ENCODE peak calls at places on chromosome 15, in four cellular contexts. M, E, S and T are unnamed samples.

GRCh38 chr15:32704343-32705076 is 13.3 kb upstream of the GREM1 start:
- DNase-seq in M (peak; percentile 58), E (no peak), S (no peak), T (no peak)

GRCh38 chr15:61227269-61228024 is 1.7 kb downstream of the RORA start:
- DNase-seq in M (peak; percentile 50), E (no peak), S (no peak), T (peak; percentile 41)

GRCh38 chr15:70023769-70024491 is 73.8 kb downstream of the TLE3 start:
- DNase-seq in M (peak; percentile 36), E (no peak), S (no peak), T (no peak)

GRCh38 chr15:73991260-73991659 is 835 bp downstream of the STOML1 start:
- DNase-seq in M (no peak), E (no peak), S (no peak), T (peak; percentile 53)

GRCh38 chr15:63046927-63047760 is 4.6 kb downstream of the TPM1 start:
- DNase-seq in M (no peak), E (no peak), S (no peak), T (peak; percentile 40)

GRCh38 chr15:64747578-64747977 is 27.8 kb downstream of the RBPMS2 start:
- DNase-seq in M (no peak), E (no peak), S (no peak), T (no peak)

GRCh38 chr15:60137711-60138396 is 133.7 kb downstream of the FOXB1 start:
- DNase-seq in M (no peak), E (no peak), S (no peak), T (no peak)

GRCh38 chr15:96735621-96736020 is 405.1 kb downstream of the NR2F2 start:
- DNase-seq in M (no peak), E (no peak), S (no peak), T (no peak)

GRCh38 chr15:51377038-51377761 is 35.7 kb downstream of the GLDN start:
- DNase-seq in M (peak; percentile 93), E (no peak), S (no peak), T (no peak)

GRCh38 chr15:82140859-82141258 is 95.0 kb upstream of the MEX3B start:
- DNase-seq in M (no peak), E (no peak), S (no peak), T (peak; percentile 39)

GRCh38 chr15:60674704-60675405 is 195.9 kb upstream of the ICE2 start:
- DNase-seq in M (peak; percentile 46), E (no peak), S (no peak), T (no peak)

GRCh38 chr15:32824777-32825176 is 107.0 kb downstream of the GREM1 start:
- DNase-seq in M (peak; percentile 92), E (no peak), S (no peak), T (peak; percentile 61)

GRCh38 chr15:45185069-45185779 is 2.5 kb downstream of the SHF start:
- DNase-seq in M (no peak), E (peak; percentile 2), S (no peak), T (no peak)

GRCh38 chr15:69758810-69759410 is 306.3 kb downstream of the RPLP1 start:
- DNase-seq in M (peak; percentile 62), E (no peak), S (peak; percentile 56), T (peak; percentile 27)

GRCh38 chr15:73927003-73927475 is 777 bp downstream of the LOXL1 start:
- DNase-seq in M (no peak), E (peak; percentile 23), S (no peak), T (peak; percentile 27)

GRCh38 chr15:62512906-62513305 is 347.8 kb upstream of the C2CD4B start:
- DNase-seq in M (no peak), E (no peak), S (no peak), T (no peak)

GRCh38 chr15:66703540-66703941 is 1.5 kb downstream of the SMAD6 start:
- DNase-seq in M (peak; percentile 55), E (no peak), S (no peak), T (no peak)

GRCh38 chr15:69908518-69909420 is 188.9 kb downstream of the TLE3 start:
- DNase-seq in M (no peak), E (no peak), S (no peak), T (no peak)

GRCh38 chr15:65512807-65513416 is 4.6 kb downstream of the DPP8 start:
- DNase-seq in M (no peak), E (no peak), S (no peak), T (peak; percentile 90)

GRCh38 chr15:63374686-63375520 is 6.7 kb downstream of the CA12 start:
- DNase-seq in M (peak; percentile 80), E (no peak), S (no peak), T (peak; percentile 84)

GRCh38 chr15:73674587-73674986 is 9.6 kb upstream of the CD276 start:
- DNase-seq in M (no peak), E (no peak), S (no peak), T (no peak)

GRCh38 chr15:62105266-62105665 is 38.5 kb downstream of the C2CD4A start:
- DNase-seq in M (no peak), E (no peak), S (no peak), T (no peak)

GRCh38 chr15:58498821-58499580 is 67.2 kb downstream of the LIPC start:
- DNase-seq in M (peak; percentile 98), E (no peak), S (no peak), T (no peak)

DNA sequence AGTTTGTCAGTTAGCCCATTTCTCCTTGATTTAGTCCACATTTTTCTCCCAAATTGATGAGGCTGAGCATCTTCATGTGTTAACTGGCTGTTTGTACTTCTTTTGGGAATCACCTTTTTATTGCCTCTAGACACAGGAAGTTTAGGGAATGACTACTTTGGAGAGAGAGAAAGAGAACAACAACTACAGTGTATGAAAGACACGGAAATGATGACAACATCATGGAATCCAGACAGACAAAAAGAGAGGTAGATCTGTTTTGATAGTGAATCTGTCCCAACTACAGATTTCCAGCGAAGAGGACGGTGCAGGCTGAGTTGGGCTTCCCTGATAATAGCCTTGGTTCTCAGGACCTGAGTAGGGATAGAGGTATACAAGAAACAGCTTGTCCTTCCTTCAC is 24.6 kb downstream of the TTC23 start:
- DNase-seq in M (no peak), E (no peak), S (no peak), T (no peak)
- TF ChIP-seq POLR2A in M (no peak), E (no peak), S (no peak), T (no peak)

GRCh38 chr15:90001683-90002427 is 731 bp downstream of the ZNF710 start:
- DNase-seq in M (peak; percentile 58), E (peak; percentile 91), S (no peak), T (no peak)

GRCh38 chr15:90000175-90000923 is 775 bp upstream of the ZNF710 start:
- DNase-seq in M (peak; percentile 15), E (peak; percentile 33), S (no peak), T (peak; percentile 37)

GRCh38 chr15:90002428-90002844 is 1.3 kb downstream of the ZNF710 start:
- DNase-seq in M (peak; percentile 46), E (no peak), S (no peak), T (peak; percentile 44)

GRCh38 chr15:89999676-90000174 is 1.4 kb upstream of the ZNF710 start:
- DNase-seq in M (peak; percentile 9), E (no peak), S (no peak), T (no peak)

GRCh38 chr15:90001062-90001682 is at the start of gene ZNF710:
- DNase-seq in M (peak; percentile 66), E (peak; percentile 85), S (no peak), T (peak; percentile 51)
- TF ChIP-seq FOS in M (no peak), E (no peak), S (no peak), T (no peak)

GRCh38 chr15:44010114-44010513 is 183.3 kb downstream of the WDR76 start:
- DNase-seq in M (peak; percentile 83), E (no peak), S (no peak), T (no peak)

GRCh38 chr15:44011238-44011873 is 183.7 kb downstream of the FRMD5 start:
- DNase-seq in M (no peak), E (no peak), S (no peak), T (no peak)

DNA sequence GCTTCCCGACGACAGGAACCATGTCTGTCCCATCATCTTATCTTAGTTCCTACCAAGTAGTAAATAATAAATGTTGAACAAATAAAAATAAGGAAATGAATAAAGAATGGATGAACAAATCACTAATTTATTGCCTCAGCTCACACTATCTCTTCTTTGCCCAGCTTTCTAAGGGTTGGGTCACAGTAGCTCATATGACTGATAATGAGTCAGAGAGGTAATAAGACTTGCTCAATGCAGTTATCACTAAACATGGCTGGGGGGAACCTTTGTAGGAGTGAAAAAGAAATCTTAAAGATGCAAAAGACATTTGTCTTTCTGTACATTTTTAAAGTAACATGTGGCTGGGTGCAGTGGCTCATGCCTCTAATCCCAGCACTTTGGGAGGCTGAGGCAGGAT is 182.3 kb downstream of the WDR76 start:
- DNase-seq in M (peak; percentile 82), E (no peak), S (no peak), T (peak; percentile 40)
- TF ChIP-seq POLR2A in M (no peak), E (no peak), S (no peak), T (no peak)

DNA sequence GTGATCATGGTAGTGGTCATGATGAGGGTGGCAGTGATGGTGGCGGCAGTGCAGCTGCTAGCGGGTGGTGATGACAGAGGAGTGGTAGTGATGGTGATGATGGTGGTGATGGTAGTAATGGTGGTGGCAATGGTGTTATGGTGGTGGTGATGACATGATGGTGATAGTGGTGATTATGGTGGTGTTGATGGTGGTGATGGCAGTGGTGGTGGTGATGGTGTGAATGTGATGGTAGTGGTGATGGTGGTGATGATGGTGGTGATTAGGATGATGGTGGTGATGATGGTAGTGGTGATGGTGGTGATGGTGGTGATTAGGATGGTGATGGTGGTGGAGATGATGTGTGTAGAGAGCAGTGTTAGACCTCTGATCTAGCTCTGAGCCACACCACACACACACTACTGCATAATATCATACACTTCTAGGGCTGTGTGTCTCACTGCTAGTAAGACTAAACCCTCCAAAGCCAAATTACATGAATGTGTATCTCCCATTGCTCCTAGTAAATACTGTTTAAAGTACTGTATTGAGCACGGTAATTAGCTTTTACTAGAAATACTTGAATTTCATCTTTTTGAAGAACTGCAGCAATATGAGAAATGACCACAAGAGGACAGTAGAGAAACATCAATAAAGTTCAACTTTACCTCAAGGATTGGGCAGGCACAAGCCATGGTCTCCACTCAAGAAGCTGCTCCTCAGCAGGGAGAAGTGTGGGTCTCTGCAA is 28.8 kb downstream of the TMED3 start:
- DNase-seq in M (peak; percentile 60), E (peak; percentile 40), S (no peak), T (peak; percentile 69)
- TF ChIP-seq FOS in M (no peak), E (no peak), S (no peak), T (no peak)

GRCh38 chr15:89855948-89856347 is 37.8 kb downstream of the AP3S2 start:
- DNase-seq in M (no peak), E (no peak), S (no peak), T (no peak)

GRCh38 chr15:89857673-89858072 is 36.1 kb downstream of the AP3S2 start:
- DNase-seq in M (no peak), E (no peak), S (no peak), T (no peak)

GRCh38 chr15:89847101-89847500 is 32.4 kb upstream of the ANPEP start:
- DNase-seq in M (no peak), E (no peak), S (no peak), T (no peak)

GRCh38 chr15:89851665-89852341 is 37.2 kb upstream of the ANPEP start:
- DNase-seq in M (no peak), E (no peak), S (peak; percentile 30), T (peak; percentile 59)

DNA sequence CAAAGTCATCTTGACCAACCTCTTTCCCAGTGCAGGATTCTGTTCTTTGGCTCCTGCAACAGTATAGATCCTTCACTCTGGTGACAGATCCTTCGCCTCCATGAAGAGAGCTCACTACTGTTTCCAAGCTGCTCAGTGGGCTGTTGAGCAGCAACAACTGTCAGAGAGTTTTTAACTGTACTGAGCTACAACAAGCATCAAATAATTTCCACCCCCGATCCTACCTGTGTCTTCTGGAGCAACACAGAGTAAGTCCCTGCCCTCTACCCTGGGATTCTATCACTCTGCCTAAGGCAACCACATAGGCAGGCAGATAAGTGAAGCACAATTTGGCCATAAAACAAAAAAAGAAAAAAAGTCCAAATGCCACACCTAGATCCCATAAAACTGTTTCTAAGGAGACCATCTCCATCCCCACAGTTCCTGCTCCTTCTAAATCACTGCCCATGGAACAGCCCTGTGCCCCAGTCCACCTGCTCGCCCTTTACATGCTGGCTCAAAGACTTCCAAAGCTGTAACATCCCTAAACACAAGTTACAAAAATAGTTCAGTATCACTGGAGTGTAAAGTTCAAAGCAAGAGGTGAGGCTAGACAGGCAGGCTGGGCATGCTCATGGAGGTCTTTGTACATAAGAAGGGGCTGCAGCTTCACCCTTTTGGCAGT is 37.8 kb upstream of the ANPEP start:
- DNase-seq in M (no peak), E (no peak), S (no peak), T (no peak)
- TF ChIP-seq POLR2A in M (no peak), E (no peak), S (no peak), T (no peak)